ENCODE peak calls at places on chromosomes 13 and 19, in four cellular contexts. R is A172, G is hippocampal formation, I is SW 1271. A is an unnamed sample.

GRCh38 chr19:46372901-46373572 is 26.1 kb downstream of the PPP5C start:
- DNase-seq in I (no peak), R (peak; percentile 6), G (no peak), A (no peak)

GRCh38 chr19:32890326-32890725 is 20.8 kb upstream of the SLC7A9 start:
- DNase-seq in I (no peak), R (no peak), G (no peak), A (no peak)

GRCh38 chr19:13906525-13906904 is 514 bp downstream of the CC2D1A start:
- DNase-seq in R (no peak), I (no peak), G (no peak), A (no peak)

GRCh38 chr13:44188257-44188656 is 185.4 kb upstream of the SERP2 start:
- DNase-seq in R (peak; percentile 64), I (no peak), G (no peak), A (no peak)

GRCh38 chr13:36341718-36342117 is 4.5 kb downstream of the SPART start:
- DNase-seq in G (no peak), I (no peak), R (no peak), A (no peak)

GRCh38 chr13:112831801-112832200 is 137.2 kb upstream of the MCF2L start:
- DNase-seq in G (no peak), R (no peak), I (no peak), A (no peak)

GRCh38 chr19:40398417-40399056 is 8.6 kb upstream of the HIPK4 start:
- DNase-seq in I (no peak), G (no peak), R (no peak), A (peak; percentile 53)

GRCh38 chr19:33815410-33816340 is 19.0 kb downstream of the KCTD15 start:
- DNase-seq in G (no peak), R (no peak), I (no peak), A (no peak)

GRCh38 chr13:28138756-28139470 is 568 bp downstream of the PAN3 start:
- DNase-seq in I (peak; percentile 76), R (peak; percentile 56), G (peak; percentile 76), A (peak; percentile 78)

GRCh38 chr13:22040810-22041364 is 370.0 kb downstream of the FGF9 start:
- DNase-seq in R (no peak), G (no peak), I (peak; percentile 77), A (no peak)

A was measured in nucleus accumbens.